ENCODE peak calls at places on chromosomes 6 and 20, in six cellular contexts. X, N, U, M, Q and B are unnamed samples.

GRCh38 chr6:32852844-32853540 is 512 bp downstream of the TAP1 start:
- DNase-seq in X (peak), N (peak), U (peak), M (peak), Q (no peak), B (peak)

GRCh38 chr6:14277405-14277930 is 159.9 kb downstream of the CD83 start:
- DNase-seq in X (no peak), N (no peak), U (no peak), M (no peak), Q (no peak), B (no peak)

GRCh38 chr6:16999486-17000436 is 102.1 kb upstream of the STMND1 start:
- DNase-seq in X (no peak), N (peak), U (no peak), M (peak), Q (peak), B (peak)

GRCh38 chr6:50707191-50707590 is 6.1 kb upstream of the TFAP2D start:
- DNase-seq in X (no peak), N (no peak), U (no peak), M (no peak), Q (no peak), B (no peak)

GRCh38 chr6:138600726-138601125 is 101.4 kb upstream of the NHSL1 start:
- DNase-seq in X (no peak), N (peak), U (no peak), M (peak), Q (no peak), B (peak)

GRCh38 chr20:46131396-46131795 is 13.3 kb downstream of the CD40 start:
- DNase-seq in X (no peak), N (peak), U (no peak), M (no peak), Q (no peak), B (peak)

GRCh38 chr6:141906569-141907080 is 226.1 kb upstream of the GJE1 start:
- DNase-seq in X (no peak), N (no peak), U (no peak), M (no peak), Q (no peak), B (no peak)

GRCh38 chr6:12010635-12011275 is 1.4 kb upstream of the HIVEP1 start:
- DNase-seq in X (peak), N (no peak), U (no peak), M (no peak), Q (no peak), B (peak)

GRCh38 chr20:44247131-44247571 is at the start of gene GDAP1L1:
- DNase-seq in X (no peak), N (no peak), U (no peak), M (no peak), Q (no peak), B (no peak)

GRCh38 chr6:15901141-15902115 is 227.5 kb upstream of the MYLIP start:
- DNase-seq in X (no peak), N (no peak), U (no peak), M (no peak), Q (no peak), B (no peak)

GRCh38 chr6:21200056-21200870 is 393.3 kb upstream of the SOX4 start:
- DNase-seq in X (no peak), N (peak), U (no peak), M (no peak), Q (no peak), B (peak)

GRCh38 chr6:156774872-156775405 is 2.2 kb upstream of the ARID1B start:
- DNase-seq in X (no peak), N (no peak), U (no peak), M (no peak), Q (no peak), B (no peak)
- H3K4me3 ChIP-seq in X (no peak), N (no peak), U (no peak), M (no peak), Q (no peak), B (no peak)

DNA sequence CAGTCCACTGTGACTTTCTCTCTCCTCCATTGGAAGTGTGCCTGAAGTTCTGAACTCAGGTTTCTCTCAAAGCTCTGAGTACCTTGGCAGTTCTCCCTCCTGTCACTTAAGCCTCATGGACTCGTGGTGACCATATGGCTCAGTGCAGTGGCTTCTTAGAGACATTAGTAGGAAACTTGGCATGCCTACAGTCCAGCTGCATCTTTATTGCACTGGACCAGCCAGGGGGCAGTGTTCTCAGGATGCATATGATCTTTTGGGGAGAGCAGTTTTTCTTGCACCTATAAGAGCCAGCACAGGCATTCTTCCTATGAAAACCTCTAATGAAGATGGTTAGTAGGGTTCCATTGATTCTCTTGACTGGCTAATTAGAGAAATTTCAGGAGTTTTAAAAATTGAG is 47.5 kb upstream of the KCNK16 start:
- DNase-seq in X (no peak), N (no peak), U (no peak), M (no peak), Q (no peak), B (no peak)
- TF ChIP-seq CTCF in X (no peak), N (no peak), U (no peak), M (peak), Q (peak), B (peak)

GRCh38 chr6:75486850-75487568 is 6.6 kb downstream of the FILIP1 start:
- DNase-seq in X (no peak), N (no peak), U (no peak), M (no peak), Q (no peak), B (no peak)

GRCh38 chr6:75491302-75491701 is 2.3 kb downstream of the FILIP1 start:
- DNase-seq in X (no peak), N (no peak), U (no peak), M (no peak), Q (no peak), B (no peak)

GRCh38 chr6:75492769-75493168 is 831 bp downstream of the FILIP1 start:
- DNase-seq in X (no peak), N (no peak), U (no peak), M (no peak), Q (no peak), B (no peak)

GRCh38 chr6:75488026-75488425 is 5.6 kb downstream of the FILIP1 start:
- DNase-seq in X (no peak), N (peak), U (no peak), M (no peak), Q (peak), B (peak)

DNA sequence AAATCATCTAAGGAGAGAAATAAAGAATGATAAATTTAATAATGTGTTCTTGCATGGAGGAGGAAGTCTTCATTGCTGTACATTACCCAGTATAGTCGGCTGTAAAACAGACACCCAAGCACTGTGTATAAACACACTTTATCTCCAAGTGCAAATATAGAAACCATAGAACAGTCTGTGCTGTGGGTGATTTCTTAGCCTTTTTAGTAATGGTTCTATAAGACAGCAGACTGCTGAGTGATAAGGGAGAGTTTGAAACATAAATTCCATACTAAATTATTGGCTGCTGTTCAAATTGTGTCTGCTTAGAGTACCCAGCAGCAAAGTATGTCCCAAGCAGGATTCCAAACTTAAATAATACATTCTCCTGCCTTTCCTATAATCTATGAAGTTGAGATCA is 4.6 kb downstream of the FILIP1 start:
- DNase-seq in X (no peak), N (peak), U (no peak), M (no peak), Q (no peak), B (peak)
- H3K4me3 ChIP-seq in X (no peak), N (no peak), U (no peak), M (no peak), Q (no peak), B (no peak)

DNA sequence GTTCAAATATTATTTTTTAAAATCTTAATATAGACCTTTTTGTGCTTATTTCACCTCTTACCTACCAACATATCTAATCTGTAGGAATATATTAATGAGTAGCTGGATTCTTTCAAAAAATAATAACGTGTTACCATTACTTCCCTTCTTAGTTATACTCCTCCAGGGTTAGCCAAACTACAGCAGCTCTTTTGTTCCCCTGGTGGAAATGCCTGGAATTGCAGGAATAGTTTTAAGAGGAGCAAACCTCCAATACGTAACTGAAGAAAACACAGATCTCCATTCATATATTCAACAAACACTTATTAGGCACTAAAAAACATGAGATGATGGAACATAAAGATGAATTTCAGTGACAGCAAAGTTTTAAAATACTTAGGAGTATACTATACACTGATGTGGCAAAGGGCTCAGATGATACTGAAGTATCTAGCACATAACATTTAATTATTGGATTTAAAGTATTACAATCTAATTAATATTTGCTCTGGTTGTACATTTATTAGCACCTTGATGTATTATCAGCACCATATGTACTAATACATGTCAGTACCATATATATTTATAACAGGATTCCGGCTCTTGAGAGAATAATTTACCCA is 78.3 kb downstream of the TBX18 start:
- DNase-seq in X (no peak), N (peak), U (no peak), M (peak), Q (no peak), B (no peak)
- TF ChIP-seq CTCF in X (no peak), N (peak), U (peak), M (peak), Q (peak), B (peak)

GRCh38 chr20:50523552-50524167 is 13.5 kb downstream of the PTPN1 start:
- DNase-seq in X (no peak), N (no peak), U (no peak), M (no peak), Q (no peak), B (no peak)

GRCh38 chr20:50528129-50528528 is 17.9 kb downstream of the PTPN1 start:
- DNase-seq in X (no peak), N (no peak), U (no peak), M (no peak), Q (no peak), B (no peak)

GRCh38 chr20:50528804-50529351 is 18.7 kb downstream of the PTPN1 start:
- DNase-seq in X (no peak), N (peak), U (no peak), M (no peak), Q (no peak), B (peak)

GRCh38 chr20:50526403-50526989 is 16.3 kb downstream of the PTPN1 start:
- DNase-seq in X (no peak), N (peak), U (no peak), M (no peak), Q (no peak), B (no peak)

GRCh38 chr20:50527068-50527605 is 17.0 kb downstream of the PTPN1 start:
- DNase-seq in X (no peak), N (peak), U (no peak), M (no peak), Q (no peak), B (no peak)
- H3K4me3 ChIP-seq in X (no peak), N (no peak), U (no peak), M (no peak), Q (no peak), B (no peak)

GRCh38 chr6:56669041-56669440 is 26.4 kb upstream of the DST start:
- DNase-seq in X (no peak), N (no peak), U (no peak), M (no peak), Q (no peak), B (no peak)
- TF ChIP-seq CTCF in X (no peak), N (no peak), U (no peak), M (no peak), Q (no peak), B (no peak)

GRCh38 chr20:57260065-57260958 is 6.1 kb downstream of the BMP7 start:
- DNase-seq in X (no peak), N (no peak), U (no peak), M (no peak), Q (no peak), B (no peak)
- H3K4me3 ChIP-seq in X (no peak), N (no peak), U (no peak), M (no peak), Q (no peak), B (no peak)